ENCODE peak calls at places on chromosomes 12 and 14, in eight cellular contexts. X, B, I, L, Y, G, S and J are unnamed samples.

GRCh38 chr12:127429556-127429955 is 837.4 kb upstream of the TMEM132C start:
- DNase-seq in X (no peak), B (no peak), I (no peak), L (no peak), Y (no peak), G (no peak), S (no peak), J (no peak)

GRCh38 chr14:61482348-61483206 is 161.2 kb downstream of the PRKCH start:
- DNase-seq in X (no peak), B (peak; percentile 26), I (no peak), L (peak; percentile 48), Y (no peak), G (no peak), S (peak; percentile 50), J (no peak)

GRCh38 chr14:99072956-99073355 is 199.0 kb downstream of the BCL11B start:
- DNase-seq in X (no peak), B (no peak), I (no peak), L (no peak), Y (no peak), G (no peak), S (no peak), J (no peak)

GRCh38 chr14:77804592-77804991 is 4.7 kb downstream of the ADCK1 start:
- DNase-seq in X (no peak), B (peak; percentile 49), I (no peak), L (peak; percentile 35), Y (peak; percentile 71), G (peak; percentile 9), S (no peak), J (no peak)

GRCh38 chr12:22413592-22413991 is 79.1 kb upstream of the ST8SIA1 start:
- DNase-seq in X (no peak), B (no peak), I (no peak), L (no peak), Y (no peak), G (no peak), S (no peak), J (no peak)

GRCh38 chr12:28550757-28551381 is 360.6 kb downstream of the CCDC91 start:
- DNase-seq in X (no peak), B (peak; percentile 2), I (no peak), L (peak; percentile 84), Y (no peak), G (no peak), S (no peak), J (peak; percentile 47)

GRCh38 chr12:88052686-88053085 is 23.5 kb upstream of the C12orf50 start:
- DNase-seq in X (no peak), B (peak; percentile 62), I (no peak), L (peak; percentile 41), Y (peak; percentile 53), G (peak; percentile 36), S (peak; percentile 30), J (no peak)

GRCh38 chr12:108773798-108774788 is 42.8 kb upstream of the CORO1C start:
- DNase-seq in X (peak; percentile 91), B (peak; percentile 76), I (peak; percentile 63), L (peak; percentile 87), Y (peak; percentile 22), G (peak; percentile 16), S (peak; percentile 83), J (peak; percentile 74)

GRCh38 chr14:99521176-99522024 is 40.2 kb downstream of the CCNK start:
- DNase-seq in X (no peak), B (no peak), I (no peak), L (no peak), Y (no peak), G (no peak), S (no peak), J (no peak)

GRCh38 chr12:12007713-12008231 is 63.0 kb upstream of the BCL2L14 start:
- DNase-seq in X (no peak), B (no peak), I (no peak), L (no peak), Y (no peak), G (no peak), S (no peak), J (no peak)

GRCh38 chr12:111819191-111820158 is 22.6 kb upstream of the MAPKAPK5 start:
- DNase-seq in X (no peak), B (no peak), I (no peak), L (peak; percentile 55), Y (no peak), G (no peak), S (no peak), J (no peak)

GRCh38 chr12:6462234-6462995 is 8.1 kb downstream of the VAMP1 start:
- DNase-seq in X (no peak), B (no peak), I (no peak), L (no peak), Y (no peak), G (no peak), S (no peak), J (no peak)

GRCh38 chr12:87200289-87200979 is 828.8 kb downstream of the C12orf50 start:
- DNase-seq in X (no peak), B (peak; percentile 2), I (no peak), L (peak; percentile 67), Y (no peak), G (no peak), S (no peak), J (no peak)

GRCh38 chr14:101235042-101235871 is 326.0 kb upstream of the DIO3 start:
- DNase-seq in X (peak; percentile 70), B (peak; percentile 73), I (no peak), L (peak; percentile 5), Y (peak; percentile 84), G (peak; percentile 49), S (peak; percentile 95), J (peak; percentile 4)

GRCh38 chr14:105878554-105878953 is 352.2 kb downstream of the TMEM121 start:
- DNase-seq in X (no peak), B (no peak), I (no peak), L (no peak), Y (no peak), G (no peak), S (no peak), J (no peak)

GRCh38 chr14:105878125-105878524 is 351.7 kb downstream of the TMEM121 start:
- DNase-seq in X (peak; percentile 13), B (no peak), I (no peak), L (no peak), Y (no peak), G (no peak), S (no peak), J (no peak)

GRCh38 chr14:105879867-105880561 is 353.6 kb downstream of the TMEM121 start:
- DNase-seq in X (peak; percentile 21), B (no peak), I (no peak), L (no peak), Y (no peak), G (no peak), S (peak; percentile 88), J (no peak)

GRCh38 chr14:105880616-105881015 is 354.2 kb downstream of the TMEM121 start:
- DNase-seq in X (no peak), B (no peak), I (no peak), L (no peak), Y (no peak), G (no peak), S (no peak), J (no peak)

DNA sequence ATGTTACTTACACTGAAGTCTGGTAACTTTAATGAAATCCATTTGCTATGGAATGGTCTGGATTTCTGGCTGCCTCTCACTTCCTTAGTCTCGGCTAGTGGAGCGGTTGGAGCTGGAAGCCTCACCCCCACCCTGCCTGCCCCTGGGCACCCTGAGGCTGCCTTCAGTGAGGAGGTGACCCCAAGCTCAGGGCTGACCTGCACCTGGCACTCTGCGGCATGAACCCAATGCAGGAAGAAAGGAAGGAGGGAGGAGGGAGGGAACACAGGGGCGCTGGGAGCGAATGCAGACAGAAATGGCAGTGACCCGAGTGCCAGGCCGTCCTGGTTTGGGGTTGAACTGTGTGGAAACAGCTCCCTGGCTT is 353.1 kb downstream of the TMEM121 start:
- DNase-seq in X (no peak), B (no peak), I (no peak), L (no peak), Y (no peak), G (no peak), S (no peak), J (no peak)
- H3K4me3 ChIP-seq in X (no peak overlapping the region), B (no peak overlapping the region), I (no peak overlapping the region), L (no peak overlapping the region), Y (no peak overlapping the region), G (no peak overlapping the region), S (no peak overlapping the region), J (no peak overlapping the region)

GRCh38 chr12:109844983-109845841 is 12.0 kb upstream of the TRPV4 start:
- DNase-seq in X (peak; percentile 92), B (peak; percentile 92), I (no peak), L (peak; percentile 72), Y (peak; percentile 95), G (peak; percentile 84), S (peak; percentile 96), J (no peak)
- H3K4me3 ChIP-seq in X (no peak overlapping the region), B (no peak overlapping the region), I (no peak overlapping the region), L (no peak overlapping the region), Y (peak overlapping the region; percentile 30), G (peak overlapping the region; percentile 27), S (peak overlapping the region; percentile 35), J (no peak overlapping the region)

GRCh38 chr12:32496946-32497345 is 97.6 kb downstream of the FGD4 start:
- DNase-seq in X (no peak), B (no peak), I (no peak), L (no peak), Y (no peak), G (no peak), S (no peak), J (no peak)

GRCh38 chr12:32497864-32498263 is 98.5 kb downstream of the FGD4 start:
- DNase-seq in X (no peak), B (no peak), I (no peak), L (no peak), Y (no peak), G (no peak), S (no peak), J (no peak)

GRCh38 chr12:32502693-32503510 is 103.5 kb downstream of the FGD4 start:
- DNase-seq in X (no peak), B (peak; percentile 16), I (no peak), L (peak; percentile 71), Y (peak; percentile 20), G (peak; percentile 75), S (no peak), J (no peak)

GRCh38 chr12:32501835-32502333 is 102.5 kb downstream of the FGD4 start:
- DNase-seq in X (no peak), B (peak; percentile 99), I (peak; percentile 91), L (peak; percentile 65), Y (peak; percentile 98), G (no peak), S (peak; percentile 82), J (peak; percentile 80)

GRCh38 chr12:32499048-32499447 is 99.7 kb downstream of the FGD4 start:
- DNase-seq in X (no peak), B (no peak), I (no peak), L (no peak), Y (no peak), G (no peak), S (no peak), J (no peak)
- H3K4me3 ChIP-seq in X (no peak overlapping the region), B (no peak overlapping the region), I (no peak overlapping the region), L (no peak overlapping the region), Y (no peak overlapping the region), G (no peak overlapping the region), S (no peak overlapping the region), J (no peak overlapping the region)

GRCh38 chr14:35807131-35807961 is 1.7 kb downstream of the RALGAPA1 start:
- DNase-seq in X (no peak), B (no peak), I (no peak), L (no peak), Y (no peak), G (no peak), S (no peak), J (no peak)
- H3K4me3 ChIP-seq in X (peak overlapping the region; percentile 85), B (no peak overlapping the region), I (peak overlapping the region; percentile 75), L (peak overlapping the region; percentile 70), Y (peak overlapping the region; percentile 78), G (no peak overlapping the region), S (peak overlapping the region; percentile 70), J (no peak overlapping the region)

GRCh38 chr12:57130941-57131340 is 2.7 kb downstream of the LRP1 start:
- DNase-seq in X (no peak), B (no peak), I (no peak), L (no peak), Y (no peak), G (no peak), S (no peak), J (no peak)
- H3K4me3 ChIP-seq in X (peak overlapping the region; percentile 88), B (no peak overlapping the region), I (peak overlapping the region; percentile 86), L (no peak overlapping the region), Y (no peak overlapping the region), G (no peak overlapping the region), S (no peak overlapping the region), J (no peak overlapping the region)